ENCODE peak calls at places on chromosomes 2 and 18, in eight cellular contexts. V is left lung, Q is T follicular helper cell, Y is lung, E is T-helper 9 cell, T is activated T-cell treated with anti-CD3 and anti-CD28 coated beads for 4 hours, M is sciatic nerve, S is tibial artery. R is an unnamed sample.

GRCh38 chr2:236715077-236715476 is 145.5 kb downstream of the ACKR3 start:
- DNase-seq in Y (no peak), V (no peak), Q (no peak), T (no peak), M (no peak), E (no peak), S (no peak), R (no peak)

GRCh38 chr2:106997204-106997603 is 111.2 kb upstream of the ST6GAL2 start:
- DNase-seq in S (no peak), Y (no peak), M (no peak), E (no peak), Q (no peak), V (no peak), T (no peak), R (no peak)

GRCh38 chr2:36277146-36277808 is 78.3 kb upstream of the CRIM1 start:
- DNase-seq in S (no peak), E (no peak), M (no peak), Y (no peak), T (no peak), Q (no peak), V (no peak), R (peak; percentile 19)

GRCh38 chr2:217156801-217157200 is 296.9 kb upstream of the TNP1 start:
- DNase-seq in Y (no peak), M (no peak), Q (no peak), S (no peak), T (no peak), V (no peak), E (no peak), R (no peak)

GRCh38 chr2:181203412-181203811 is 223.0 kb downstream of the UBE2E3 start:
- DNase-seq in S (no peak), E (no peak), V (no peak), Q (no peak), M (no peak), Y (no peak), T (no peak), R (no peak)

GRCh38 chr18:43049021-43049420 is 66.5 kb downstream of the RIT2 start:
- DNase-seq in Y (no peak), V (no peak), M (no peak), Q (no peak), E (no peak), S (no peak), T (no peak), R (no peak)

GRCh38 chr18:10072659-10073309 is 159.0 kb downstream of the VAPA start:
- DNase-seq in M (no peak), T (no peak), S (peak; percentile 52), Q (no peak), Y (no peak), V (no peak), E (no peak), R (no peak)

GRCh38 chr18:57931038-57931437 is 113.0 kb upstream of the NEDD4L start:
- DNase-seq in Y (no peak), T (no peak), V (no peak), S (no peak), Q (no peak), M (no peak), E (no peak), R (no peak)

GRCh38 chr2:205725059-205725458 is 42.8 kb downstream of the NRP2 start:
- DNase-seq in E (no peak), V (no peak), Y (no peak), Q (no peak), M (no peak), S (no peak), T (no peak), R (no peak)

GRCh38 chr2:39686470-39686869 is 20.8 kb downstream of the TMEM178A start:
- DNase-seq in M (no peak), V (no peak), T (no peak), E (no peak), Q (no peak), Y (no peak), S (no peak), R (no peak)

GRCh38 chr2:135709992-135710391 is 31.7 kb upstream of the UBXN4 start:
- DNase-seq in Y (peak; percentile 58), V (no peak), Q (peak; percentile 49), E (peak; percentile 64), M (peak; percentile 79), T (peak; percentile 67), S (peak; percentile 75), R (peak; percentile 69)

GRCh38 chr2:165790461-165790860 is 3.6 kb downstream of the GALNT3 start:
- DNase-seq in T (no peak), E (no peak), Q (no peak), M (no peak), S (no peak), V (no peak), Y (no peak), R (no peak)

GRCh38 chr2:26399781-26400376 is 1.8 kb upstream of the DRC1 start:
- DNase-seq in Y (no peak), V (no peak), T (no peak), S (no peak), E (no peak), Q (no peak), M (no peak), R (no peak)

GRCh38 chr2:218722876-218723477 is 12.3 kb downstream of the TTLL4 start:
- DNase-seq in S (no peak), V (no peak), T (no peak), Q (no peak), E (no peak), Y (no peak), M (no peak), R (no peak)

GRCh38 chr18:61742555-61743429 is 150.0 kb downstream of the RNF152 start:
- DNase-seq in Q (no peak), M (no peak), E (no peak), T (no peak), Y (no peak), V (no peak), S (peak; percentile 95), R (no peak)

GRCh38 chr2:27710640-27711430 is 47.1 kb downstream of the SLC4A1AP start:
- DNase-seq in T (no peak), V (no peak), Y (no peak), S (no peak), E (no peak), Q (no peak), M (no peak), R (no peak)

R was measured in stimulated activated CD4-positive, alpha-beta T cell treated with anti-CD3 and anti-CD28 coated beads, Interleukin-2, amount 100 ng/mL, for 48 hours.